ENCODE peak calls at places on chromosomes 4 and X, in four cellular contexts. One of them, this sample, is unnamed.

GRCh38 chr4:109576462-109576861 is 16.4 kb downstream of the MCUB start:
- DNase-seq in NCI-H2171: no peak
- DNase-seq in ACHN: no peak
- DNase-seq in AG08395: no peak
- DNase-seq in this sample: no peak

GRCh38 chr4:41921476-41921875 is 13.8 kb upstream of the TMEM33 start:
- DNase-seq in NCI-H2171: no peak
- DNase-seq in ACHN: no peak
- DNase-seq in AG08395: no peak
- DNase-seq in this sample: no peak

GRCh38 chrX:18422325-18422724 is 3.1 kb upstream of the CDKL5 start:
- DNase-seq in NCI-H2171: no peak
- DNase-seq in ACHN: peak
- DNase-seq in AG08395: peak
- DNase-seq in this sample: no peak

GRCh38 chr4:163107754-163108153 is 58.9 kb downstream of the NAF1 start:
- DNase-seq in NCI-H2171: no peak
- DNase-seq in ACHN: peak
- DNase-seq in AG08395: peak
- DNase-seq in this sample: no peak

GRCh38 chrX:78168065-78168464 is 28.6 kb upstream of the TAF9B start:
- DNase-seq in NCI-H2171: no peak
- DNase-seq in ACHN: no peak
- DNase-seq in AG08395: no peak
- DNase-seq in this sample: no peak

GRCh38 chr4:155564880-155565279 is 101.8 kb upstream of the GUCY1A1 start:
- DNase-seq in NCI-H2171: no peak
- DNase-seq in ACHN: no peak
- DNase-seq in AG08395: no peak
- DNase-seq in this sample: no peak

GRCh38 chrX:42530027-42530426 is 247.9 kb downstream of the PPP1R2C start:
- DNase-seq in NCI-H2171: no peak
- DNase-seq in ACHN: peak
- DNase-seq in AG08395: peak
- DNase-seq in this sample: no peak

GRCh38 chr4:8379771-8380170 is 60.8 kb downstream of the ACOX3 start:
- DNase-seq in NCI-H2171: no peak
- DNase-seq in ACHN: no peak
- DNase-seq in AG08395: no peak
- DNase-seq in this sample: no peak

GRCh38 chr4:10079256-10079655 is 37.3 kb downstream of the WDR1 start:
- DNase-seq in NCI-H2171: no peak
- DNase-seq in ACHN: no peak
- DNase-seq in AG08395: no peak
- DNase-seq in this sample: no peak

GRCh38 chrX:13092455-13092941 is 48.1 kb upstream of the FAM9C start:
- DNase-seq in NCI-H2171: no peak
- DNase-seq in ACHN: no peak
- DNase-seq in AG08395: no peak
- DNase-seq in this sample: no peak

GRCh38 chrX:133215747-133216146 is 2.4 kb downstream of the TFDP3 start:
- DNase-seq in NCI-H2171: no peak
- DNase-seq in ACHN: peak
- DNase-seq in AG08395: peak
- DNase-seq in this sample: no peak

GRCh38 chrX:11530621-11531020 is 135.1 kb downstream of the ARHGAP6 start:
- DNase-seq in NCI-H2171: no peak
- DNase-seq in ACHN: no peak
- DNase-seq in AG08395: no peak
- DNase-seq in this sample: no peak

GRCh38 chrX:63506320-63506719 is 155.2 kb upstream of the SPIN4 start:
- DNase-seq in NCI-H2171: no peak
- DNase-seq in ACHN: peak
- DNase-seq in AG08395: peak
- DNase-seq in this sample: no peak

This sample was measured in activated CD4-positive, alpha-beta T cell treated with anti-CD3 and anti-CD28 coated beads, Interleukin-2, amount 50 U/mL, for 24 hours.